ENCODE peak calls at places on chromosomes 1 and 21, in four cellular contexts. One of them, this sample, is unnamed.

GRCh38 chr1:12188115-12188514 is 21.3 kb downstream of the TNFRSF1B start:
- DNase-seq in brain microvascular endothelial cell: peak
- DNase-seq in HFF-Myc: no peak
- DNase-seq in osteocyte: no peak
- DNase-seq in this sample: no peak

GRCh38 chr21:46295996-46296752 is 10.0 kb downstream of the YBEY start:
- DNase-seq in brain microvascular endothelial cell: peak
- DNase-seq in HFF-Myc: peak
- DNase-seq in osteocyte: no peak
- DNase-seq in this sample: peak

GRCh38 chr1:7529917-7530316 is 241.2 kb upstream of the VAMP3 start:
- DNase-seq in osteocyte: no peak
- DNase-seq in brain microvascular endothelial cell: no peak
- DNase-seq in HFF-Myc: no peak
- DNase-seq in this sample: no peak

GRCh38 chr1:65425697-65426096 is 5.2 kb downstream of the LEPR start:
- DNase-seq in osteocyte: no peak
- DNase-seq in brain microvascular endothelial cell: peak
- DNase-seq in HFF-Myc: peak
- DNase-seq in this sample: no peak

GRCh38 chr1:15039901-15040300 is 113.6 kb upstream of the TMEM51 start:
- DNase-seq in brain microvascular endothelial cell: no peak
- DNase-seq in osteocyte: no peak
- DNase-seq in HFF-Myc: no peak
- DNase-seq in this sample: no peak

GRCh38 chr1:38817958-38818705 is 41.4 kb downstream of the RRAGC start:
- DNase-seq in osteocyte: peak
- DNase-seq in HFF-Myc: no peak
- DNase-seq in brain microvascular endothelial cell: no peak
- DNase-seq in this sample: no peak

GRCh38 chr1:156149374-156150106 is 3.8 kb upstream of the SEMA4A start:
- DNase-seq in HFF-Myc: no peak
- DNase-seq in brain microvascular endothelial cell: no peak
- DNase-seq in osteocyte: no peak
- DNase-seq in this sample: no peak

GRCh38 chr21:44694776-44695175 is 2.2 kb upstream of the KRTAP10-12 start:
- DNase-seq in HFF-Myc: no peak
- DNase-seq in brain microvascular endothelial cell: no peak
- DNase-seq in osteocyte: no peak
- DNase-seq in this sample: no peak

GRCh38 chr21:34598931-34599400 is 15.9 kb downstream of the RCAN1 start:
- DNase-seq in brain microvascular endothelial cell: no peak
- DNase-seq in osteocyte: no peak
- DNase-seq in HFF-Myc: no peak
- DNase-seq in this sample: no peak

GRCh38 chr1:99725996-99726395 is 40.4 kb downstream of the FRRS1 start:
- DNase-seq in osteocyte: no peak
- DNase-seq in brain microvascular endothelial cell: no peak
- DNase-seq in HFF-Myc: no peak
- DNase-seq in this sample: no peak

GRCh38 chr1:212504171-212504803 is 71.6 kb downstream of the NENF start:
- DNase-seq in osteocyte: no peak
- DNase-seq in HFF-Myc: no peak
- DNase-seq in brain microvascular endothelial cell: no peak
- DNase-seq in this sample: no peak

DNA sequence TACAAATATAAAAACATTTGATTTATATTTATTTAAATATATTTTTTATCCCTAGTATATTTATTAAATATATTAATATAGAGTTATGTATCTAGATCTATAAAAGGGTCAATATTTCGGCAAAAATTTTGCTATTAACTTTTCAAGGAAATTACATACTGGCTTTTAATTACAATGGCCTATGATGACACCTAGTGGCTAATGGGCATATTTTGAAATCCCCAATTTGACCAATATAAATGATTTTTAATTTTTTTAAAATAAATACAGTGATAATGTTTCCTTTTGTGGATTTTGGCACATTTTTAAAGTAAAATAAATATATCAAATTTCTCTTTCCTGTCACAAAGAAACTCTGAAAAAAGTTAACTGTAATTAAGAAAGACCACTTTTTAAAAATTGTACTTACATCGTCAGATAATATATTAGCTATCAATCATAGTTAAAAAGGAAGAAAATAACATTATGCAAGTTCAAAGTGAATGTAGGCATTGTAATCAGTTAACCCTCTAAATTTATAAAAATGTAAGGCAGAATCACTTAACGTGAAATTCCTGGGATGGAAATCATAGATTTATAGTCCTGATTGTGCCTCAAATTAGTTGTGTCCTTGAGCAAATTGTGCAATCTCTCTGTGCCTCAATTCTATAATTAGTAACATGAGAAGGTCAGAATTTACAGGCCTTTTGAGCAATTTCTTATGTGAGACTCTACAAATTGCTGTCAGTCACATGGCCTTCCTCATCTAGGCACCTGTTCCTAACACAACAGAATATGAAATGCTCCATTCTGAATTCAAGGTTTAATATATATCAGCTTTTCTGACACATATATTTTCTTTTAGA is 25.6 kb upstream of the RGS13 start:
- DNase-seq in osteocyte: no peak
- DNase-seq in brain microvascular endothelial cell: no peak
- DNase-seq in HFF-Myc: peak
- DNase-seq in this sample: no peak
- TF ChIP-seq CTCF in osteocyte: peak
- TF ChIP-seq CTCF in brain microvascular endothelial cell: peak
- TF ChIP-seq CTCF in HFF-Myc: peak
- TF ChIP-seq CTCF in this sample: peak

DNA sequence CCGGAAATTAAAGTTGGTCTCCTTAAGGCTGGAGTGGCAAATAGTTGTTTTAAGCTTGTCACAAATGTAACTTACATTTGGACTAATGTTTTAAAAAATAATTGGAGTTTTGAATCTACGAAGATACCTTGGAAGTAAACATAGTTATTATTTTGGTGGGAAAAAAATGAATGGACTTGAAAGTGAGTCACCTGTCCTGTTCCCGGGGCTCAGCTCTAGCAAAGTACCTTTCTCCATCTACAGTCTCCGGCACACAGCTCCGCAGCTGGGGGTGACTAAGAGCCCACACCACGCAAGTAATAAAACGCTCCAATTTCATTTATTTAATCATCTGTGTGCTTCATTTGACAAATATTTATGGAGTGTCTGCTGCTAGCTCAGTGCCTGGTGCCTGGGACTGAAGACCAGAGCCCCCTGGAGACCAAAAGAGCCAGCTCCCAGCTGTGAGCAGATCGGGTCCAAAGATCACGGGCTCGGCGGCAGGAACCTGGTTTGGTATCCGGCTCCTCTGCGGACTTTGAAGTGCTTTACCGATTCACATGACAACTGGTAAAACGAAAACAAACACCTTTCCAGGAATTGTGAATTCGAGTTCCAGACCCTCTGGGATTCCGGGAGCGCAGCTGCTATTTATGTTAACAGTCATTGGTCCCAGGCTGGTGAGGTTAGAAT is 1.7 kb upstream of the RIPK4 start:
- DNase-seq in HFF-Myc: no peak
- DNase-seq in brain microvascular endothelial cell: peak
- DNase-seq in osteocyte: no peak
- DNase-seq in this sample: no peak
- TF ChIP-seq CTCF in HFF-Myc: peak
- TF ChIP-seq CTCF in brain microvascular endothelial cell: peak
- TF ChIP-seq CTCF in osteocyte: peak
- TF ChIP-seq CTCF in this sample: no peak

DNA sequence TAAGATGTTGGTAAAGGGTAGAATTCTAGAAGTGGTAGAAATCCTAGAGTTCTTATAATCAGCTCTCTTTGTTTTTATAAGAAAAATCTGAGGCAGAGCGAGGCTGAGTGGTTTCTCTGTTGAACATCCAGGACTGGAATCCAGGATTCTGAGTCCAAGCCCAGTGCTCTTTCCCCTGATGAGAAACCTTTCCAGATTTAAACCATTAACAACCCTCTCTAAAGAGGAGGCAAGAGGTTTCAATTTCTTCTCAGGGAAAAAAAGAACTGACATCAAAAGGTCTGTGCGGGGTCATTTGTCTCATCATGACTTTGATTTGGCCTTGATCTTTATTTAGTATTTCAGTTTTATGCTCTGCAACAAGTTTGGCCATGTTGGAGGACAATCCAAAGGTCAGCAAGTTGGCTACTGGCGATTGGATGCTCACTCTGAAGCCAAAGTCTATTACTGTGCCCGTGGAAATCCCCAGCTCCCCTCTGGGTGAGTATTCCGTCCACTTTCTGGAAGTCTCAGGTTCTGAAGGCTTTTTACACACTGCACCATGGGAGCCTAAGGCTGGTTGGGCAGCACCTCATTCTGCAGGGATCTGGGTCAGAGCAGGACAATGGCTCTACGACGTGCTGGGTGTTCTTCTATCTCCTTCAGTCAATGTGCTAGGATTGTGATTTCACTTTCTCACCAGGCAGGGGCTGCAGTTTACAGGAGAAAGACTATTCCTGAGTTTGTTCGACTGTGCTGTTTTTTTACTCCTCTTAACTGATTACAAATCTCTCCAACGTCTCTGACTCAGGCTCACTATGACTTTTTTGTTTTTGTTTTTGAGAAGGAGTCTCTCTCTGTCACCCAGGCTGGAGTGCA is 18.9 kb upstream of the CCT8 start:
- DNase-seq in brain microvascular endothelial cell: peak
- DNase-seq in osteocyte: no peak
- DNase-seq in HFF-Myc: no peak
- DNase-seq in this sample: no peak
- TF ChIP-seq CTCF in brain microvascular endothelial cell: peak
- TF ChIP-seq CTCF in osteocyte: peak
- TF ChIP-seq CTCF in HFF-Myc: no peak
- TF ChIP-seq CTCF in this sample: no peak

DNA sequence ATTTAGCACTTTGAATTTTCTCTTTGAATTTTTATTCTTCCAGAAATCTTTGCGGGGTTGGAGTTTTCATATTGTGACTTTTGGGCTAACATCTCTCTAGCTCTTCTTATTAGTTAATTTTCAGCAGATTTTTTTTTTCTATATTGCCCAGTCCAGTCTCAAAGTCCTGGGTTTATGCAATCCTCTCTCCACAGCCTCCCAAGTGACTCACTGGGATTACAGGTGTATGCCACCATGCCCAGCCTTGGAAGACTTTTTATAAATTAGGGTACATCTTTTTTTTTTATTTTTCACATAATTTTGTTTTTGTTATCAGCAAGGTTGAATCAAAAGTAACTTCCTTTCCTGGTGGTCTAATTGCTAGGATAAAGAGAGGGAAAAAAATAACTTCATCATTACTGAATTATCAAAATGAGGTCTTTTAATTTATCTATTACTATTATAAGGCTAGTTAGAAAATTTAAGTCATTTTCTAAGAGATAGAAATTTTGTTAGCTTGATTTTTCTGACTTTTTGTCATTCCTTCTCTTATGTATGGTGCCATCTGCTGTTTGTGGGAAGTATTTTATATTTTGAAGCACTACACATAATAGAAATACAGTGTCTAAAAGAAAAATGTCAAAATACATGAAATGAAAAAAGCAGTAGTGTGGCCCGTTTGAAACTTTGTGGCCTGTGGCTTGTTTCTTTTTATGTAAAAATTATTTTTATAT is 273.4 kb upstream of the CACYBP start:
- DNase-seq in osteocyte: no peak
- DNase-seq in brain microvascular endothelial cell: no peak
- DNase-seq in HFF-Myc: no peak
- DNase-seq in this sample: no peak
- TF ChIP-seq CTCF in osteocyte: peak
- TF ChIP-seq CTCF in brain microvascular endothelial cell: peak
- TF ChIP-seq CTCF in HFF-Myc: peak
- TF ChIP-seq CTCF in this sample: peak

GRCh38 chr1:236751935-236752334 is 43.2 kb upstream of the MTR start:
- DNase-seq in brain microvascular endothelial cell: no peak
- DNase-seq in osteocyte: no peak
- DNase-seq in HFF-Myc: no peak
- DNase-seq in this sample: no peak

GRCh38 chr1:236754525-236755210 is 40.4 kb upstream of the MTR start:
- DNase-seq in brain microvascular endothelial cell: no peak
- DNase-seq in HFF-Myc: no peak
- DNase-seq in osteocyte: no peak
- DNase-seq in this sample: no peak

GRCh38 chr1:236753964-236754363 is 41.1 kb upstream of the MTR start:
- DNase-seq in HFF-Myc: no peak
- DNase-seq in osteocyte: no peak
- DNase-seq in brain microvascular endothelial cell: no peak
- DNase-seq in this sample: no peak

GRCh38 chr1:236751385-236751784 is 43.7 kb upstream of the MTR start:
- DNase-seq in HFF-Myc: no peak
- DNase-seq in osteocyte: no peak
- DNase-seq in brain microvascular endothelial cell: no peak
- DNase-seq in this sample: no peak

DNA sequence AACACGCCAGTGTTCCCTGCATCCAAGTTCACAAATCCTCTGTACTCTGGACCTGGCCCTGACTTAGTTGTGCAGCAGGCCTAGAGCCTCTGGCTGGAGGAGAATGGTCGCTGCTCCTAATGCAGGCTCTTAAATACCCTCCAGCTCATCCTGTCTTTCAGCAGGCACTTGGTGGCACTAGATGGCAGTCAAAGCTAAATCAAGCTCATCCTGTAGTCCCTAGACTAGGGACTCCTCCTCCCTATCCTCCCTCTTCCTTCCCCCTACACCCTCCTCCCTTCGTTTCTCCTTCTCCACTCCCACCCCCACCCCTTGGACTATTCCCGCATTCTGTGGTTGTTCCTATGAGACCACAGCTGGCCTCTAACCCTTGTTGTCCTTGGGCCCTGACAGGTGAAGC is 41.5 kb upstream of the MTR start:
- DNase-seq in brain microvascular endothelial cell: no peak
- DNase-seq in HFF-Myc: no peak
- DNase-seq in osteocyte: no peak
- DNase-seq in this sample: no peak
- TF ChIP-seq CTCF in brain microvascular endothelial cell: peak
- TF ChIP-seq CTCF in HFF-Myc: peak
- TF ChIP-seq CTCF in osteocyte: peak
- TF ChIP-seq CTCF in this sample: no peak

DNA sequence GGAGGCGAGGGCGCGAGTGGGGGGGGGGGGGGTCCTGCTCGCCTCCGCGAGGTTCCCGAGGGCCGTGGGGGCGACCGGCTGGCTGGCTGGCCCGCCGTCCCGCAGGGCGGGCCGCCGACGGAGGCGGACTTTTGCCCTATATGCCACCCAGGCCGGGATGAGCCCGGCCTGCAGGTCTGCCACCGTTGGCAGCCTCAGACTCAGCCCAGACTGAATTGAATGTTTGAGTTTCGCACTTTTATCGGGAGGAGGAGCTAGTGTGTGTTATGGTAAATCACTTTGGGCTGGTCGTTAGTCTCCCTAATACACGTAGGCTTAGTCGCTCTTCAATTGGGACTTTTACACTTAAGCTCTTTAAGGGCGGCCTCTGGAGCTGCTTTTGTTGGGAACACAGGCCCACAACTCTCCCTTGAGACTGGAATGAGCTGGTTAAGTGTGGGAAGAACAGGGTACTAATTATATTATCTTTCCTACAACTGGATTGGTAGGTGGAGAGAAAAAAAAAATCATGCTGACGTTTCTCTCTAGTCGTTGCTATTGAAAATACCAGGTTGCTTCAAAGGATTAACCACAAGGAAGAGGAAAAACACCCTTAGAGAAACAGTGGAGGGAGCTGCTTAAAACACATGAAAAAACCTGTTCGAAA is 1.3 kb upstream of the IRF2BP2 start:
- DNase-seq in osteocyte: no peak
- DNase-seq in HFF-Myc: no peak
- DNase-seq in brain microvascular endothelial cell: peak
- DNase-seq in this sample: no peak
- TF ChIP-seq CTCF in osteocyte: peak
- TF ChIP-seq CTCF in HFF-Myc: no peak
- TF ChIP-seq CTCF in brain microvascular endothelial cell: no peak
- TF ChIP-seq CTCF in this sample: no peak